ENCODE peak calls at places on chromosome 17, in four cellular contexts. One of them, this sample, is unnamed.

GRCh38 chr17:76492989-76493501 is 8.2 kb downstream of the RHBDF2 start:
- DNase-seq in H9: no peak
- DNase-seq in mesendoderm: no peak
- DNase-seq in H1: no peak
- DNase-seq in this sample: peak; percentile 95

GRCh38 chr17:44249501-44250246 is 18.3 kb downstream of the SLC4A1 start:
- DNase-seq in H1: no peak
- DNase-seq in mesendoderm: no peak
- DNase-seq in H9: no peak
- DNase-seq in this sample: no peak

GRCh38 chr17:31134526-31134925 is 39.7 kb downstream of the NF1 start:
- DNase-seq in mesendoderm: no peak
- DNase-seq in H1: no peak
- DNase-seq in H9: no peak
- DNase-seq in this sample: no peak

GRCh38 chr17:19383681-19384470 is 3.1 kb downstream of the MFAP4 start:
- DNase-seq in H9: no peak
- DNase-seq in mesendoderm: no peak
- DNase-seq in H1: no peak
- DNase-seq in this sample: no peak

GRCh38 chr17:43874293-43874692 is 27.3 kb downstream of the CD300LG start:
- DNase-seq in H9: no peak
- DNase-seq in H1: no peak
- DNase-seq in mesendoderm: no peak
- DNase-seq in this sample: no peak

GRCh38 chr17:57713140-57713539 is 32.0 kb downstream of the CCDC182 start:
- DNase-seq in H1: no peak
- DNase-seq in mesendoderm: no peak
- DNase-seq in H9: no peak
- DNase-seq in this sample: no peak

GRCh38 chr17:40602445-40603443 is 37.5 kb upstream of the CCR7 start:
- DNase-seq in mesendoderm: no peak
- DNase-seq in H9: no peak
- DNase-seq in H1: no peak
- DNase-seq in this sample: peak; percentile 56

GRCh38 chr17:35543856-35544255 is 6.4 kb upstream of the SLFN12L start:
- DNase-seq in mesendoderm: no peak
- DNase-seq in H1: no peak
- DNase-seq in H9: no peak
- DNase-seq in this sample: no peak

GRCh38 chr17:50133769-50134099 is 3.8 kb upstream of the SAMD14 start:
- DNase-seq in H9: no peak
- DNase-seq in mesendoderm: no peak
- DNase-seq in H1: no peak
- DNase-seq in this sample: no peak

GRCh38 chr17:30273373-30273772 is 18.4 kb downstream of the BLMH start:
- DNase-seq in mesendoderm: no peak
- DNase-seq in H1: no peak
- DNase-seq in H9: no peak
- DNase-seq in this sample: no peak

GRCh38 chr17:32269377-32269776 is 3.7 kb downstream of the RHBDL3 start:
- DNase-seq in H9: no peak
- DNase-seq in mesendoderm: no peak
- DNase-seq in H1: no peak
- DNase-seq in this sample: no peak

GRCh38 chr17:57447357-57448019 is 191.2 kb downstream of the MSI2 start:
- DNase-seq in mesendoderm: no peak
- DNase-seq in H1: no peak
- DNase-seq in H9: no peak
- DNase-seq in this sample: no peak

GRCh38 chr17:72571813-72572396 is 451.1 kb downstream of the SOX9 start:
- DNase-seq in H1: no peak
- DNase-seq in H9: no peak
- DNase-seq in mesendoderm: peak; percentile 14
- DNase-seq in this sample: no peak

GRCh38 chr17:57553525-57553924 is 191.6 kb downstream of the CCDC182 start:
- DNase-seq in H9: no peak
- DNase-seq in mesendoderm: no peak
- DNase-seq in H1: no peak
- DNase-seq in this sample: peak; percentile 91

GRCh38 chr17:33163827-33164555 is 129.1 kb downstream of the ASIC2 start:
- DNase-seq in H1: no peak
- DNase-seq in mesendoderm: no peak
- DNase-seq in H9: no peak
- DNase-seq in this sample: no peak

GRCh38 chr17:48893646-48894508 is 1.3 kb downstream of the ATP5MC1 start:
- DNase-seq in H1: no peak
- DNase-seq in mesendoderm: no peak
- DNase-seq in H9: no peak
- DNase-seq in this sample: no peak

GRCh38 chr17:48890086-48890485 is 2.5 kb upstream of the ATP5MC1 start:
- DNase-seq in H1: no peak
- DNase-seq in H9: no peak
- DNase-seq in mesendoderm: no peak
- DNase-seq in this sample: no peak

GRCh38 chr17:48894886-48895285 is 2.3 kb downstream of the ATP5MC1 start:
- DNase-seq in mesendoderm: no peak
- DNase-seq in H9: no peak
- DNase-seq in H1: no peak
- DNase-seq in this sample: no peak

DNA sequence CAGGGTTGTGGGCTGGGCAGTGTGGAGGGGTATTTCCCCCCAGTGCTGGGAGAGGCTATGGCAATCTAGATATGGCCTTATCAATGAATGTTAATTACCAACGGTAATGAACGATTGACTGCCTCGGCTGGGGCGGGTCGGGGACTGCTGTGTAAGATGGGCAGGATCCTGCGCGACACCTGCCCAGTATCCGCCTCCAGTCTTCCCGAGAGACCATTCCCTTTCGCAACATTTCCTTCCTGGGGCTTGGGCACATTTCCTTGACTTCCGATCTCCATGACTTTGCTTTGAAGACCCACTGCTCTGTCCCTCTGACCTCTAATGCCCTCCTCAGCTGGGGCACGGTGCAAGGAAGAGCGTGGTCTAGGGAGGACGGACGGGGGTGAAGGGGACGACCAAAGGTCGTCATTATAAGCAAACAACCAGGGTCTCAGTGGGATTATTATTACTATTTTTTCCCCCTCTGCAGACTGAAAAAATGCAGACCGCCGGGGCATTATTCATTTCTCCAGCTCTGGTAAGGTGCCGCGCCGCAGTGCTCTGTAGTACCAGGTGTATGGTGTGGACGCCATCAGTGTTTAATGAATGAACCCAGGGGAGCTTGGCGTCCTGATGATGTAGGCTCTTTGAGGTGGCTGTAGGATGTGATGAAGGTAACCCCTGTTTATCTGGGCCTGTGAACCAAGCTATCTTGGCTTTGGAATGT is 506 bp downstream of the ATP5MC1 start:
- DNase-seq in mesendoderm: no peak
- DNase-seq in H9: no peak
- DNase-seq in H1: no peak
- DNase-seq in this sample: no peak
- H3K18ac ChIP-seq in mesendoderm: no peak overlapping the region
- H3K18ac ChIP-seq in H9: no peak overlapping the region
- H3K18ac ChIP-seq in H1: peak overlapping the region; percentile 85
- H3K18ac ChIP-seq in this sample: peak overlapping the region; percentile 40

GRCh38 chr17:66228887-66229782 is at the start of gene APOH:
- DNase-seq in mesendoderm: no peak
- DNase-seq in H1: no peak
- DNase-seq in H9: no peak
- DNase-seq in this sample: no peak
- H3K27ac ChIP-seq in mesendoderm: no peak within 1 kb of the TSS
- H3K27ac ChIP-seq in H1: no peak within 1 kb of the TSS
- H3K27ac ChIP-seq in H9: no peak within 1 kb of the TSS
- H3K27ac ChIP-seq in this sample: no peak within 1 kb of the TSS

GRCh38 chr17:3802461-3803307 is 1.7 kb upstream of the ITGAE start:
- DNase-seq in H1: no peak
- DNase-seq in mesendoderm: no peak
- DNase-seq in H9: no peak
- DNase-seq in this sample: peak; percentile 74

GRCh38 chr17:3799181-3799627 is 1.8 kb downstream of the ITGAE start:
- DNase-seq in H9: peak; percentile 54
- DNase-seq in mesendoderm: peak; percentile 45
- DNase-seq in H1: no peak
- DNase-seq in this sample: no peak

GRCh38 chr17:3800362-3801042 is 486 bp downstream of the ITGAE start:
- DNase-seq in H1: no peak
- DNase-seq in mesendoderm: no peak
- DNase-seq in H9: no peak
- DNase-seq in this sample: no peak

GRCh38 chr17:3801792-3802191 is 804 bp upstream of the ITGAE start:
- DNase-seq in H1: no peak
- DNase-seq in H9: no peak
- DNase-seq in mesendoderm: no peak
- DNase-seq in this sample: no peak

DNA sequence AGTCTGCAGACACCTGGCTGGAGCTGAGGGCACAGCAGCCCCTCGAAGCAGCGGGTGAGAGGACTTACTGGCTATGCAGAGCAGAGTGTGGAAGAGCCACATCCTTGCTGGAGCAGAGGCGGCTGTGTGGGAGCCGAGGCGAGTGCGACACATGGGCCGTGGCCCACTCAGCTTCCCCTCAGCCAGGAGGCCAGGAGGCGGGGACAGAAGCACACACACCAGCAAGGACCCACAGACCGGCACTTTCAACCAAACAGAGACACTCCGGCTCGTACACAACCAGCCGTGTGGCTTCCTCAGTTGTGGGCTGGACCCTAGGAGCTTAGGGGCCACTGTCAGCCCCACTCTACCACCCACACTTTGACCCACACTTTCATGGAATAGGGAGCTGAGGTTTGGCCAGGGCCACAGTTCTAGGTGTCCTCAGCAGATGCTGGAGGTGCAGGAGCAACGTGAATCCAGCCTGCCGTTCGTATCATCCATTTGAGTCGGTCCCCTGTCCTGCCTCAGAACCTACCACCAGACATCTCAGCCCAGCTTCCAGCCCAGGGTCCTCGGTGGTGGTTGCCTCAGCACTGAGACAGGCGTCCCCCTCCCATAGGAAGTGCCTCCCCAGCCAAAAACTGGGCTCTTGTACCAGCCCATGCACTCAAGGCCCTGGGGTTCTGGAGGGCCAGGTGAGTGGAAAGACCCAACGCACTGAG is at the start of gene ITGAE:
- DNase-seq in H9: no peak
- DNase-seq in H1: no peak
- DNase-seq in mesendoderm: no peak
- DNase-seq in this sample: no peak
- H3K18ac ChIP-seq in H9: no peak within 1 kb of the TSS
- H3K18ac ChIP-seq in H1: no peak within 1 kb of the TSS
- H3K18ac ChIP-seq in mesendoderm: no peak within 1 kb of the TSS
- H3K18ac ChIP-seq in this sample: peak within 1 kb of the TSS; percentile 44

DNA sequence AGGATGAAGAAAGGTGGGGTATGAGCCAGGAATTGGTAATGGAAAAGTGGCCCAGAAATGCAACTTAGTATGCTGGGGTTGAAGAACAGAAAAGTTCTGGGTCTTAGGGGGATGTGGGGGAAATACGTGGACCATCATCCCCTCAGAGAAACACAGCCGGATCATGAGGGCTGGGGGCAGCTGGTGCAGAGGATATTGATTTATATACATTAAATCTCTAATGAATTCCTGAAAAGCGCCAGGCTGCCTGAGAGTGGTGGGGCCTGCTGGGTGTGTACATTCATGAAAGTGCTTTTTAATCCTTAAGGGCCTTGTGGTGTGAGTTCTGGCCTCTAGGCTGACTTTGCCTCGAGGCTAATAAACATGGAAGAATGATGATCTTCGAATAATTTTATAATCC is 31.9 kb downstream of the PRKAR1A start:
- DNase-seq in mesendoderm: no peak
- DNase-seq in H1: no peak
- DNase-seq in H9: no peak
- DNase-seq in this sample: no peak
- H3K27ac ChIP-seq in mesendoderm: no peak overlapping the region
- H3K27ac ChIP-seq in H1: no peak overlapping the region
- H3K27ac ChIP-seq in H9: no peak overlapping the region
- H3K27ac ChIP-seq in this sample: no peak overlapping the region

DNA sequence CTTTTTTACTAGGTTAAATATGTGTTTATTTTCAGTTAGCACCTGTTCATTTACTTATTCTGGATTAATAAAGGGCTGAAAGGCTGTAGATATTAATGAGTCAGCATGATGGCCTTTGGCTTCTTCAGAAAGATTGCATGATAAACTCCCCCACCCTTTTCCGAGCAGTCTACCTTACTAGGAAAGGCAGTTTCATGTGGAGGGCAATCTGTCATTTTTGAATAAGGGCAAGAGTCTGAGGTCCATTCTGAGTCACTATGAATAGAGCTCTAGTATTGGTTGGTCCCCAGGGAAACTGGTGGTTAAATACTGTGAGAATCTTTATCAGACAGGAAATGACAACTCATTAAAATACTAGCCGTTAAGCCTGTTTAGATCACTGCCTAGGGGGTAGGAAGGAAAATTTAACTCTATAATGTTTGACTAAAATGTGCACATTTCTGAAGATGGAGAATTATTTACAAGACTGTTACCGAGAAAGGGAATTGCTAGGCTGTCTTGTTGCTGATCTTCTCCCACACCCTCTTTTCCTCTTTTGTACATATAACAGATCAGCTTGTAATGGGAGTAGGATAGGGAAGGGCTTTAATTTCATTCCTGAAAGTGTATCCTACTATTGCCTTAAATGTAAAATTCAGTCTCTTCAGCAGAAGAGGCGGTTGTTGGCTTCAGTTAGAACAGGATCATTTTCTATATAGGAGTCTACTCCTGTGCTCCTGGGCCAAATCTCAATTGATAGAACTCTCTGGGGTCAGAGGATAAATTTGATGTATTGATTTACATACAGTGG is 63.3 kb downstream of the TUBD1 start:
- DNase-seq in mesendoderm: peak; percentile 86
- DNase-seq in H1: no peak
- DNase-seq in H9: no peak
- DNase-seq in this sample: peak; percentile 98
- H3K18ac ChIP-seq in mesendoderm: peak overlapping the region; percentile 76
- H3K18ac ChIP-seq in H1: no peak overlapping the region
- H3K18ac ChIP-seq in H9: no peak overlapping the region
- H3K18ac ChIP-seq in this sample: no peak overlapping the region

GRCh38 chr17:39210093-39210434 is 10.0 kb downstream of the RPL19 start:
- DNase-seq in H1: no peak
- DNase-seq in H9: no peak
- DNase-seq in mesendoderm: no peak
- DNase-seq in this sample: no peak
- H3K27ac ChIP-seq in H1: no peak overlapping the region
- H3K27ac ChIP-seq in H9: no peak overlapping the region
- H3K27ac ChIP-seq in mesendoderm: no peak overlapping the region
- H3K27ac ChIP-seq in this sample: no peak overlapping the region